ENCODE peak calls at places on chromosomes 13 and 19, in ten cellular contexts. One of them, this sample, is unnamed.

GRCh38 chr13:113802090-113802531 is 43.1 kb downstream of the TMEM255B start:
- DNase-seq in astrocyte: peak; percentile 51
- DNase-seq in spleen: peak; percentile 74
- DNase-seq in uterus: peak; percentile 71
- DNase-seq in cardiac muscle cell: peak; percentile 58
- DNase-seq in endodermal cell: peak; percentile 88
- DNase-seq in CD4-positive, CD25-positive, alpha-beta regulatory T cell: no peak
- DNase-seq in left lung: peak; percentile 48
- DNase-seq in heart right ventricle: peak; percentile 46
- DNase-seq in PC-3: no peak
- DNase-seq in this sample: no peak

GRCh38 chr19:1618157-1619093 is 13.2 kb upstream of the UQCR11 start:
- DNase-seq in astrocyte: no peak
- DNase-seq in spleen: no peak
- DNase-seq in uterus: no peak
- DNase-seq in cardiac muscle cell: peak; percentile 26
- DNase-seq in endodermal cell: peak; percentile 89
- DNase-seq in CD4-positive, CD25-positive, alpha-beta regulatory T cell: peak; percentile 18
- DNase-seq in left lung: no peak
- DNase-seq in heart right ventricle: no peak
- DNase-seq in PC-3: peak; percentile 37
- DNase-seq in this sample: no peak

GRCh38 chr19:4693078-4693350 is 22.9 kb upstream of the MYDGF start:
- DNase-seq in astrocyte: no peak
- DNase-seq in spleen: no peak
- DNase-seq in uterus: no peak
- DNase-seq in cardiac muscle cell: no peak
- DNase-seq in endodermal cell: no peak
- DNase-seq in CD4-positive, CD25-positive, alpha-beta regulatory T cell: no peak
- DNase-seq in left lung: no peak
- DNase-seq in heart right ventricle: no peak
- DNase-seq in PC-3: no peak
- DNase-seq in this sample: no peak

GRCh38 chr13:47798906-47799305 is 202.2 kb downstream of the SUCLA2 start:
- DNase-seq in astrocyte: no peak
- DNase-seq in spleen: no peak
- DNase-seq in uterus: no peak
- DNase-seq in cardiac muscle cell: peak; percentile 5
- DNase-seq in endodermal cell: no peak
- DNase-seq in CD4-positive, CD25-positive, alpha-beta regulatory T cell: no peak
- DNase-seq in left lung: no peak
- DNase-seq in heart right ventricle: no peak
- DNase-seq in PC-3: peak; percentile 22
- DNase-seq in this sample: no peak

GRCh38 chr13:96762876-96763275 is 231.4 kb downstream of the OXGR1 start:
- DNase-seq in astrocyte: no peak
- DNase-seq in spleen: no peak
- DNase-seq in uterus: no peak
- DNase-seq in cardiac muscle cell: no peak
- DNase-seq in endodermal cell: no peak
- DNase-seq in CD4-positive, CD25-positive, alpha-beta regulatory T cell: no peak
- DNase-seq in left lung: no peak
- DNase-seq in heart right ventricle: no peak
- DNase-seq in PC-3: no peak
- DNase-seq in this sample: no peak

GRCh38 chr13:95783747-95784146 is 106.8 kb downstream of the DNAJC3 start:
- DNase-seq in astrocyte: no peak
- DNase-seq in spleen: no peak
- DNase-seq in uterus: no peak
- DNase-seq in cardiac muscle cell: no peak
- DNase-seq in endodermal cell: no peak
- DNase-seq in CD4-positive, CD25-positive, alpha-beta regulatory T cell: no peak
- DNase-seq in left lung: no peak
- DNase-seq in heart right ventricle: no peak
- DNase-seq in PC-3: no peak
- DNase-seq in this sample: no peak

GRCh38 chr13:48739346-48740037 is 85.8 kb downstream of the CYSLTR2 start:
- DNase-seq in astrocyte: peak; percentile 53
- DNase-seq in spleen: no peak
- DNase-seq in uterus: no peak
- DNase-seq in cardiac muscle cell: no peak
- DNase-seq in endodermal cell: no peak
- DNase-seq in CD4-positive, CD25-positive, alpha-beta regulatory T cell: no peak
- DNase-seq in left lung: no peak
- DNase-seq in heart right ventricle: no peak
- DNase-seq in PC-3: no peak
- DNase-seq in this sample: no peak

GRCh38 chr13:27379694-27380596 is 44.5 kb upstream of the GTF3A start:
- DNase-seq in astrocyte: no peak
- DNase-seq in spleen: no peak
- DNase-seq in uterus: peak; percentile 25
- DNase-seq in cardiac muscle cell: peak; percentile 69
- DNase-seq in endodermal cell: peak; percentile 96
- DNase-seq in CD4-positive, CD25-positive, alpha-beta regulatory T cell: peak; percentile 38
- DNase-seq in left lung: no peak
- DNase-seq in heart right ventricle: peak; percentile 39
- DNase-seq in PC-3: peak; percentile 76
- DNase-seq in this sample: no peak

GRCh38 chr19:3047307-3048189 is 14.7 kb downstream of the TLE5 start:
- DNase-seq in astrocyte: peak; percentile 43
- DNase-seq in spleen: peak; percentile 87
- DNase-seq in uterus: peak; percentile 91
- DNase-seq in cardiac muscle cell: peak; percentile 80
- DNase-seq in endodermal cell: peak; percentile 97
- DNase-seq in CD4-positive, CD25-positive, alpha-beta regulatory T cell: peak; percentile 66
- DNase-seq in left lung: peak; percentile 81
- DNase-seq in heart right ventricle: peak; percentile 74
- DNase-seq in PC-3: peak; percentile 58
- DNase-seq in this sample: peak; percentile 51

GRCh38 chr13:27425151-27425917 is 915 bp downstream of the GTF3A start:
- DNase-seq in astrocyte: peak; percentile 6
- DNase-seq in spleen: no peak
- DNase-seq in uterus: no peak
- DNase-seq in cardiac muscle cell: no peak
- DNase-seq in endodermal cell: no peak
- DNase-seq in CD4-positive, CD25-positive, alpha-beta regulatory T cell: peak; percentile 22
- DNase-seq in left lung: no peak
- DNase-seq in heart right ventricle: no peak
- DNase-seq in PC-3: peak; percentile 4
- DNase-seq in this sample: peak; percentile 8

GRCh38 chr19:12838182-12838890 is at the start of gene MAST1:
- DNase-seq in astrocyte: no peak
- DNase-seq in spleen: peak; percentile 80
- DNase-seq in uterus: no peak
- DNase-seq in cardiac muscle cell: peak; percentile 86
- DNase-seq in endodermal cell: peak; percentile 87
- DNase-seq in CD4-positive, CD25-positive, alpha-beta regulatory T cell: peak; percentile 46
- DNase-seq in left lung: no peak
- DNase-seq in heart right ventricle: peak; percentile 25
- DNase-seq in PC-3: peak; percentile 80
- DNase-seq in this sample: peak; percentile 36

GRCh38 chr13:30376426-30377311 is 45.6 kb upstream of the UBE2L5 start:
- DNase-seq in astrocyte: no peak
- DNase-seq in spleen: peak; percentile 91
- DNase-seq in uterus: no peak
- DNase-seq in cardiac muscle cell: peak; percentile 92
- DNase-seq in endodermal cell: no peak
- DNase-seq in CD4-positive, CD25-positive, alpha-beta regulatory T cell: peak; percentile 77
- DNase-seq in left lung: peak; percentile 41
- DNase-seq in heart right ventricle: no peak
- DNase-seq in PC-3: peak; percentile 29
- DNase-seq in this sample: peak; percentile 67

GRCh38 chr19:15331419-15332310 is 674 bp downstream of the BRD4 start:
- DNase-seq in astrocyte: no peak
- DNase-seq in spleen: peak; percentile 92
- DNase-seq in uterus: peak; percentile 69
- DNase-seq in cardiac muscle cell: peak; percentile 71
- DNase-seq in endodermal cell: peak; percentile 72
- DNase-seq in CD4-positive, CD25-positive, alpha-beta regulatory T cell: peak; percentile 62
- DNase-seq in left lung: peak; percentile 67
- DNase-seq in heart right ventricle: peak; percentile 58
- DNase-seq in PC-3: peak; percentile 43
- DNase-seq in this sample: peak; percentile 40

GRCh38 chr13:32116210-32116609 is 84.6 kb downstream of the FRY start:
- DNase-seq in astrocyte: no peak
- DNase-seq in spleen: no peak
- DNase-seq in uterus: no peak
- DNase-seq in cardiac muscle cell: no peak
- DNase-seq in endodermal cell: no peak
- DNase-seq in CD4-positive, CD25-positive, alpha-beta regulatory T cell: no peak
- DNase-seq in left lung: no peak
- DNase-seq in heart right ventricle: no peak
- DNase-seq in PC-3: no peak
- DNase-seq in this sample: no peak

DNA sequence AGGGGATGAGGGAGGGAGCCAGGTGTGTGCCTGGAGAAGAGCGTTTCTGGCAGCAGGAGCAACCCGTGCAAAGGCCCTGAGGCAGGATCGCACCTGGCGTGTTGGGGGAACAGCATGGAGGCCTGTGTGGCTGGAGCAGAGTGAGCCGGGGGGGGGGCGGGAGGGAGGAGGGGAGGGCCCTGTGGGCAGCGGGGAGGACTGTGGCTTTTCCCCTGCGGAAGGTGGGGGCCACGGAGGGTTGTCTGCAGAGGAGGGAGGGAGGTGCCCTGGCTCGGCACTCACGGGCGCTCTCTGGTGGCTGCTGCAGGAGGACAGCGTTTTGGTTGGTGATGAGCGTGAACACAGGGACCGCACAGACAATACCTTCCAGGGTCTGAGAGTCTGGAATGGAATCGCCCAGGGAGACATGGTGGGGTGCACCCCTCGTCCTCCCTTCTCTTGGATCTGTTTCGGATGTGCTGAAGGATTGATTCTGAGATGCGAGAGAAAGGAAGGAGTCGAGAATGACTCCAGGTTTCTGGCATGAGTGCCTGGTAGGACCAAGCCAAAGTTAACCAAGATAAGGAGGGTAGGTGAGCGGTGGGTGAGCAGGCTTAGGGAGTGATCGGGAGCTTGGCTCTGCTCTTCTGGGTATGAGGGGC is 6.5 kb downstream of the RAB11B start:
- DNase-seq in astrocyte: peak; percentile 23
- DNase-seq in spleen: peak; percentile 87
- DNase-seq in uterus: peak; percentile 72
- DNase-seq in cardiac muscle cell: peak; percentile 38
- DNase-seq in endodermal cell: peak; percentile 92
- DNase-seq in CD4-positive, CD25-positive, alpha-beta regulatory T cell: peak; percentile 62
- DNase-seq in left lung: peak; percentile 60
- DNase-seq in heart right ventricle: peak; percentile 79
- DNase-seq in PC-3: peak; percentile 72
- DNase-seq in this sample: peak; percentile 64
- H3K4me1 ChIP-seq in astrocyte: peaks cover 11% of the 10 kb centered on the region
- H3K4me1 ChIP-seq in spleen: peaks cover 79% of the 10 kb centered on the region
- H3K4me1 ChIP-seq in uterus: no peaks in the 10 kb centered on the region
- H3K4me1 ChIP-seq in cardiac muscle cell: no peaks in the 10 kb centered on the region
- H3K4me1 ChIP-seq in endodermal cell: peaks cover 3% of the 10 kb centered on the region
- H3K4me1 ChIP-seq in CD4-positive, CD25-positive, alpha-beta regulatory T cell: peaks cover 16% of the 10 kb centered on the region
- H3K4me1 ChIP-seq in left lung: peaks cover 19% of the 10 kb centered on the region
- H3K4me1 ChIP-seq in heart right ventricle: peaks cover 54% of the 10 kb centered on the region
- H3K4me1 ChIP-seq in PC-3: peaks cover 9% of the 10 kb centered on the region
- H3K4me1 ChIP-seq in this sample: peaks cover 3% of the 10 kb centered on the region

GRCh38 chr19:50381881-50382729 is 2.0 kb upstream of the POLD1 start:
- DNase-seq in astrocyte: no peak
- DNase-seq in spleen: no peak
- DNase-seq in uterus: no peak
- DNase-seq in cardiac muscle cell: no peak
- DNase-seq in endodermal cell: no peak
- DNase-seq in CD4-positive, CD25-positive, alpha-beta regulatory T cell: no peak
- DNase-seq in left lung: no peak
- DNase-seq in heart right ventricle: no peak
- DNase-seq in PC-3: no peak
- DNase-seq in this sample: no peak

GRCh38 chr19:50380767-50381166 is 3.4 kb upstream of the POLD1 start:
- DNase-seq in astrocyte: no peak
- DNase-seq in spleen: peak; percentile 72
- DNase-seq in uterus: no peak
- DNase-seq in cardiac muscle cell: peak; percentile 93
- DNase-seq in endodermal cell: no peak
- DNase-seq in CD4-positive, CD25-positive, alpha-beta regulatory T cell: no peak
- DNase-seq in left lung: no peak
- DNase-seq in heart right ventricle: no peak
- DNase-seq in PC-3: no peak
- DNase-seq in this sample: no peak

GRCh38 chr19:50383852-50384684 is at the start of gene POLD1:
- DNase-seq in astrocyte: peak; percentile 84
- DNase-seq in spleen: peak; percentile 100
- DNase-seq in uterus: peak; percentile 97
- DNase-seq in cardiac muscle cell: peak; percentile 100
- DNase-seq in endodermal cell: peak; percentile 99
- DNase-seq in CD4-positive, CD25-positive, alpha-beta regulatory T cell: peak; percentile 99
- DNase-seq in left lung: peak; percentile 98
- DNase-seq in heart right ventricle: peak; percentile 97
- DNase-seq in PC-3: peak; percentile 99
- DNase-seq in this sample: peak; percentile 98

GRCh38 chr19:50384685-50385535 is 763 bp downstream of the POLD1 start:
- DNase-seq in astrocyte: peak; percentile 38
- DNase-seq in spleen: no peak
- DNase-seq in uterus: no peak
- DNase-seq in cardiac muscle cell: peak; percentile 11
- DNase-seq in endodermal cell: no peak
- DNase-seq in CD4-positive, CD25-positive, alpha-beta regulatory T cell: no peak
- DNase-seq in left lung: peak; percentile 59
- DNase-seq in heart right ventricle: no peak
- DNase-seq in PC-3: peak; percentile 54
- DNase-seq in this sample: no peak

GRCh38 chr19:50383307-50383851 is 768 bp upstream of the POLD1 start:
- DNase-seq in astrocyte: no peak
- DNase-seq in spleen: no peak
- DNase-seq in uterus: peak; percentile 35
- DNase-seq in cardiac muscle cell: no peak
- DNase-seq in endodermal cell: no peak
- DNase-seq in CD4-positive, CD25-positive, alpha-beta regulatory T cell: no peak
- DNase-seq in left lung: no peak
- DNase-seq in heart right ventricle: no peak
- DNase-seq in PC-3: no peak
- DNase-seq in this sample: no peak
- H3K4me3 ChIP-seq in astrocyte: peak overlapping the region; percentile 70
- H3K4me3 ChIP-seq in spleen: no peak overlapping the region
- H3K4me3 ChIP-seq in uterus: peak overlapping the region; percentile 54
- H3K4me3 ChIP-seq in cardiac muscle cell: peak overlapping the region; percentile 20
- H3K4me3 ChIP-seq in endodermal cell: peak overlapping the region; percentile 97
- H3K4me3 ChIP-seq in CD4-positive, CD25-positive, alpha-beta regulatory T cell: peak overlapping the region; percentile 68
- H3K4me3 ChIP-seq in left lung: peak overlapping the region; percentile 53
- H3K4me3 ChIP-seq in heart right ventricle: peak overlapping the region; percentile 57
- H3K4me3 ChIP-seq in PC-3: peak overlapping the region; percentile 78
- H3K4me3 ChIP-seq in this sample: peak overlapping the region; percentile 71

GRCh38 chr19:54477650-54478049 is 4.6 kb upstream of the CDC42EP5 start:
- DNase-seq in astrocyte: no peak
- DNase-seq in spleen: no peak
- DNase-seq in uterus: no peak
- DNase-seq in cardiac muscle cell: no peak
- DNase-seq in endodermal cell: no peak
- DNase-seq in CD4-positive, CD25-positive, alpha-beta regulatory T cell: no peak
- DNase-seq in left lung: no peak
- DNase-seq in heart right ventricle: no peak
- DNase-seq in PC-3: peak; percentile 46
- DNase-seq in this sample: no peak
- H3K27ac ChIP-seq in astrocyte: no peak overlapping the region
- H3K27ac ChIP-seq in spleen: no peak overlapping the region
- H3K27ac ChIP-seq in uterus: no peak overlapping the region
- H3K27ac ChIP-seq in cardiac muscle cell: no peak overlapping the region
- H3K27ac ChIP-seq in endodermal cell: no peak overlapping the region
- H3K27ac ChIP-seq in CD4-positive, CD25-positive, alpha-beta regulatory T cell: no peak overlapping the region
- H3K27ac ChIP-seq in left lung: no peak overlapping the region
- H3K27ac ChIP-seq in heart right ventricle: no peak overlapping the region
- H3K27ac ChIP-seq in PC-3: no peak overlapping the region
- H3K27ac ChIP-seq in this sample: no peak overlapping the region

GRCh38 chr19:6101991-6102390 is 8.3 kb downstream of the RFX2 start:
- DNase-seq in astrocyte: no peak
- DNase-seq in spleen: no peak
- DNase-seq in uterus: no peak
- DNase-seq in cardiac muscle cell: no peak
- DNase-seq in endodermal cell: no peak
- DNase-seq in CD4-positive, CD25-positive, alpha-beta regulatory T cell: no peak
- DNase-seq in left lung: no peak
- DNase-seq in heart right ventricle: no peak
- DNase-seq in PC-3: no peak
- DNase-seq in this sample: no peak
- H3K4me1 ChIP-seq in astrocyte: peaks cover 14% of the 10 kb centered on the region
- H3K4me1 ChIP-seq in spleen: peaks cover 32% of the 10 kb centered on the region
- H3K4me1 ChIP-seq in uterus: no peaks in the 10 kb centered on the region
- H3K4me1 ChIP-seq in cardiac muscle cell: peaks cover 23% of the 10 kb centered on the region
- H3K4me1 ChIP-seq in endodermal cell: no peaks in the 10 kb centered on the region
- H3K4me1 ChIP-seq in CD4-positive, CD25-positive, alpha-beta regulatory T cell: peaks cover 10% of the 10 kb centered on the region
- H3K4me1 ChIP-seq in left lung: peaks cover 29% of the 10 kb centered on the region
- H3K4me1 ChIP-seq in heart right ventricle: peaks cover 35% of the 10 kb centered on the region
- H3K4me1 ChIP-seq in PC-3: peaks cover 13% of the 10 kb centered on the region
- H3K4me1 ChIP-seq in this sample: no peaks in the 10 kb centered on the region

This sample was measured in effector memory CD4-positive, alpha-beta T cell.